ENCODE peak calls at places on chromosomes 11 and 22, in seven cellular contexts. M, U, G, E, B, I and Q are unnamed samples.

GRCh38 chr11:60069471-60069870 is 13.0 kb downstream of the MS4A3 start:
- DNase-seq in M (no peak), U (no peak), G (no peak), E (no peak), B (no peak), I (no peak), Q (no peak)

GRCh38 chr22:20569059-20570058 is 61.9 kb downstream of the MED15 start:
- DNase-seq in M (peak), U (peak), G (peak), E (peak), B (no peak), I (peak), Q (peak)

GRCh38 chr22:17786435-17787158 is 12.3 kb upstream of the BID start:
- DNase-seq in M (no peak), U (peak), G (peak), E (no peak), B (peak), I (no peak), Q (peak)

GRCh38 chr11:88050247-88050646 is 125.0 kb downstream of the RAB38 start:
- DNase-seq in M (no peak), U (no peak), G (no peak), E (no peak), B (no peak), I (no peak), Q (no peak)

GRCh38 chr22:17980638-17981051 is 43.7 kb downstream of the MICAL3 start:
- DNase-seq in M (peak), U (peak), G (no peak), E (no peak), B (no peak), I (no peak), Q (peak)

GRCh38 chr22:32644252-32645100 is 157.0 kb upstream of the TIMP3 start:
- DNase-seq in M (peak), U (peak), G (peak), E (no peak), B (peak), I (no peak), Q (peak)

GRCh38 chr11:30206249-30206996 is 24.4 kb upstream of the FSHB start:
- DNase-seq in M (no peak), U (no peak), G (no peak), E (no peak), B (no peak), I (no peak), Q (no peak)

GRCh38 chr11:74444173-74444832 is 23.0 kb downstream of the KCNE3 start:
- DNase-seq in M (no peak), U (no peak), G (no peak), E (no peak), B (peak), I (no peak), Q (no peak)

GRCh38 chr11:3087821-3088800 is 30.9 kb upstream of the CARS1 start:
- DNase-seq in M (no peak), U (peak), G (no peak), E (no peak), B (no peak), I (no peak), Q (no peak)

GRCh38 chr11:69499946-69500284 is 18.5 kb downstream of the LINC01488 start:
- DNase-seq in M (no peak), U (no peak), G (no peak), E (no peak), B (no peak), I (peak), Q (no peak)

GRCh38 chr11:47271961-47272661 is 2.2 kb downstream of the MADD start:
- DNase-seq in M (no peak), U (no peak), G (peak), E (no peak), B (no peak), I (no peak), Q (no peak)

GRCh38 chr11:62602141-62603071 is 741 bp upstream of the MTA2 start:
- DNase-seq in M (peak), U (peak), G (peak), E (no peak), B (peak), I (peak), Q (peak)

GRCh38 chr22:27879923-27880322 is 39.1 kb downstream of the PITPNB start:
- DNase-seq in M (no peak), U (no peak), G (no peak), E (peak), B (peak), I (no peak), Q (peak)

GRCh38 chr22:29798318-29798717 is 31.1 kb downstream of the UQCR10 start:
- DNase-seq in M (no peak), U (peak), G (no peak), E (no peak), B (no peak), I (no peak), Q (peak)

GRCh38 chr11:90594658-90595057 is 371.8 kb upstream of the CHORDC1 start:
- DNase-seq in M (no peak), U (no peak), G (peak), E (no peak), B (peak), I (no peak), Q (no peak)

GRCh38 chr11:101428918-101429317 is 154.9 kb downstream of the TRPC6 start:
- DNase-seq in M (no peak), U (peak), G (no peak), E (no peak), B (peak), I (no peak), Q (peak)

GRCh38 chr11:134557571-134558257 is 145.7 kb upstream of the B3GAT1 start:
- DNase-seq in M (no peak), U (no peak), G (no peak), E (no peak), B (peak), I (no peak), Q (no peak)

GRCh38 chr11:7592706-7593105 is 78.9 kb downstream of the PPFIBP2 start:
- DNase-seq in M (peak), U (peak), G (peak), E (no peak), B (no peak), I (no peak), Q (peak)

GRCh38 chr11:34345012-34345804 is 12.6 kb downstream of the ABTB2 start:
- DNase-seq in M (peak), U (peak), G (no peak), E (peak), B (no peak), I (no peak), Q (peak)

GRCh38 chr11:10407055-10407454 is 48.0 kb upstream of the AMPD3 start:
- DNase-seq in M (no peak), U (peak), G (no peak), E (peak), B (no peak), I (no peak), Q (peak)

GRCh38 chr11:58907780-58908179 is 31.5 kb upstream of the GLYATL1 start:
- DNase-seq in M (no peak), U (no peak), G (no peak), E (no peak), B (no peak), I (no peak), Q (no peak)

GRCh38 chr11:58900479-58901420 is 38.5 kb upstream of the GLYATL1 start:
- DNase-seq in M (peak), U (peak), G (peak), E (peak), B (peak), I (peak), Q (peak)

GRCh38 chr11:58905716-58906547 is 33.4 kb upstream of the GLYATL1 start:
- DNase-seq in M (peak), U (peak), G (peak), E (peak), B (peak), I (no peak), Q (peak)

GRCh38 chr11:58902881-58903280 is 36.4 kb upstream of the GLYATL1 start:
- DNase-seq in M (no peak), U (no peak), G (no peak), E (no peak), B (no peak), I (no peak), Q (no peak)

GRCh38 chr11:58905141-58905715 is 34.1 kb upstream of the GLYATL1 start:
- DNase-seq in M (peak), U (peak), G (peak), E (no peak), B (peak), I (peak), Q (peak)
- TF ChIP-seq CTCF in M (peak), U (no peak), G (no peak), E (no peak), B (no peak), I (no peak), Q (peak)

GRCh38 chr11:79062814-79063762 is 377.7 kb downstream of the TENM4 start:
- DNase-seq in M (no peak), U (no peak), G (peak), E (peak), B (peak), I (no peak), Q (peak)

GRCh38 chr11:79060081-79060480 is 380.7 kb downstream of the TENM4 start:
- DNase-seq in M (no peak), U (no peak), G (no peak), E (no peak), B (no peak), I (no peak), Q (no peak)

GRCh38 chr11:79060534-79060933 is 380.3 kb downstream of the TENM4 start:
- DNase-seq in M (no peak), U (no peak), G (no peak), E (no peak), B (no peak), I (no peak), Q (no peak)

GRCh38 chr11:79055866-79056632 is 384.8 kb downstream of the TENM4 start:
- DNase-seq in M (no peak), U (peak), G (no peak), E (no peak), B (no peak), I (no peak), Q (peak)

DNA sequence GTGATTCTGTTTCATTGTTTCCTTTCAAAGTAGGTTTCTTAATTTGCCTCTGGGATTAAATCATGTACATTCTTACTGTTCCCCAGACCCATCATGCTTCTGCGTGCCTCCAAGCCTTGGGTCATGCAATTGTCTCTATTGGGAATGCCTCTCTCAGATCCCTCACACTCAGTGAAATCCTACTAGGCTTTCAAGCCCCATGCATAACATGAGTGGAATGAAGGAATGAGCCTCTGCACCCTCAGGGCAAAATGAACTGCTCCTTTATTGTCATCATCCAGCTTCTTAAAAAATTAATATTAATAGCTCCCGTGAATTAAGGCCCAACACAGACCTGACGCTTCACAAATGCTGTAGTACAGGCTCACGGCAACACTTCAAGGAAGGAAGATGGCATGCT is 381.7 kb downstream of the TENM4 start:
- DNase-seq in M (no peak), U (no peak), G (no peak), E (no peak), B (no peak), I (no peak), Q (no peak)
- H3K4me3 ChIP-seq in M (no peak), U (no peak), G (no peak), E (no peak), B (no peak), I (no peak), Q (no peak)

DNA sequence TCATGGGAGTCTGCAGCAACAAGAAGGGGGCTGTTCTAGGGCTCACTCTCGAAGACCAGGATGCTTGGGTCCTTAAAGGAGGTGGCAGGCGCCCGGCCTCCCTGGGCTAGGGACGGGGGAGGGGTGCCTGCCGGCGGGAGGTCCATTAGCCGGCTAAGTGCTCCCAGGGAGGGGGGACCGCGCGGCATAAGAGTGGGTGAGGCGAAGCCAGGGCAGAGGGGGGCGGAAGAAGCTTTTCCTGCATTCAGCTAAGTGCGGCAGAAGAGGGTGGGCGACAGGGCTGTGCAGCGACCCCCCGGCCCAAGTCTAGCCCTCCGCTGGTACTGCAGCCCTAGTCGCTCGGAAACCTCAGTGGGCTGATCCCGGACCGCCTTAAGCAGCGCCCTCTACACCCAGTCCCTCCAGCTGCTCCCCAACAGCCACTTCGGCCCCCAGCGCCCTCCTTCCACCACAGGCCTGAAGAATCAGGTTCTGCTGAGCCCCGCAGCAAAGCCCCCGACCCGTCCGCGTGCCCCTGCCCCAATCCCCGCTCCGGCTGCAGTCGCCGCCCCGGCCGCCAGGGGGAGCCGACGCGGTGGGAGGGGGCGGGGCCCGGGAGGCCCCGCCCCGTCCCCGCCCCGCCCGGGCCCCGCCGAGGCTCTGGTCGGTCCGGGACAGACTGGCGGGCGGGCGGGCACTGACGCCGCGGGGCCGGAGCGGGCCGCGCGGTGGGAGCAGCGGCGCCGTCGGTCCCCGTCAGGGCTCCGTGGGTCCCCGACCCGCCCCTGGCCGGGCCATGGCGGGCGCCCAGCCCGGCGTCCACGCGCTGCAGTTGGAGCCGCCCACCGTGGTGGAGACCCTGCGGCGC is at the start of gene PLCB3:
- DNase-seq in M (peak), U (peak), G (peak), E (no peak), B (peak), I (peak), Q (no peak)
- TF ChIP-seq CTCF in M (peak), U (peak), G (peak), E (peak), B (peak), I (peak), Q (peak)

GRCh38 chr11:115760528-115760837 is 256.3 kb upstream of the CADM1 start:
- DNase-seq in M (no peak), U (no peak), G (no peak), E (no peak), B (peak), I (no peak), Q (no peak)
- H3K4me3 ChIP-seq in M (peak), U (no peak), G (peak), E (no peak), B (peak), I (no peak), Q (no peak)

GRCh38 chr11:44532809-44533208 is 32.7 kb upstream of the CD82 start:
- DNase-seq in M (no peak), U (no peak), G (no peak), E (no peak), B (no peak), I (no peak), Q (no peak)
- TF ChIP-seq CTCF in M (no peak), U (no peak), G (no peak), E (no peak), B (no peak), I (no peak), Q (no peak)

GRCh38 chr22:44181912-44182590 is 1.3 kb downstream of the PARVG start:
- DNase-seq in M (no peak), U (no peak), G (no peak), E (no peak), B (no peak), I (no peak), Q (no peak)

GRCh38 chr22:44179196-44179988 is 1.3 kb upstream of the PARVG start:
- DNase-seq in M (no peak), U (no peak), G (no peak), E (no peak), B (no peak), I (no peak), Q (no peak)

GRCh38 chr22:44179989-44180705 is 578 bp upstream of the PARVG start:
- DNase-seq in M (no peak), U (no peak), G (no peak), E (no peak), B (no peak), I (no peak), Q (no peak)

GRCh38 chr22:44181033-44181911 is 547 bp downstream of the PARVG start:
- DNase-seq in M (no peak), U (no peak), G (no peak), E (no peak), B (no peak), I (no peak), Q (no peak)

GRCh38 chr22:44180706-44181032 is at the start of gene PARVG:
- DNase-seq in M (no peak), U (no peak), G (no peak), E (no peak), B (peak), I (no peak), Q (no peak)
- H3K4me3 ChIP-seq in M (no peak), U (no peak), G (peak), E (no peak), B (no peak), I (no peak), Q (no peak)